ENCODE peak calls at places on chromosomes 16 and 17, in seven cellular contexts. One of them, this sample, is unnamed.

GRCh38 chr16:66175058-66175457 is 191.4 kb upstream of the CDH5 start:
- ATAC-seq in HCT116: no peak
- ATAC-seq in Panc1: no peak
- ATAC-seq in GM12878: no peak
- ATAC-seq in HepG2: no peak
- ATAC-seq in K562: no peak
- ATAC-seq in GM23338: no peak
- ATAC-seq in this sample: no peak

GRCh38 chr17:64615025-64615677 is 47.0 kb downstream of the SMURF2 start:
- ATAC-seq in HCT116: no peak
- ATAC-seq in GM12878: no peak
- ATAC-seq in Panc1: no peak
- ATAC-seq in GM23338: no peak
- ATAC-seq in K562: no peak
- ATAC-seq in HepG2: no peak
- ATAC-seq in this sample: no peak

GRCh38 chr17:28384281-28385036 is 13.0 kb downstream of the SARM1 start:
- ATAC-seq in K562: peak
- ATAC-seq in Panc1: peak
- ATAC-seq in GM12878: peak
- ATAC-seq in HCT116: no peak
- ATAC-seq in GM23338: peak
- ATAC-seq in HepG2: no peak
- ATAC-seq in this sample: peak

GRCh38 chr17:10073026-10073425 is 125.4 kb downstream of the GAS7 start:
- ATAC-seq in GM23338: peak
- ATAC-seq in HCT116: no peak
- ATAC-seq in HepG2: no peak
- ATAC-seq in Panc1: no peak
- ATAC-seq in GM12878: no peak
- ATAC-seq in K562: no peak
- ATAC-seq in this sample: no peak

GRCh38 chr17:7982171-7982570 is 20.2 kb upstream of the GUCY2D start:
- ATAC-seq in HepG2: no peak
- ATAC-seq in GM23338: no peak
- ATAC-seq in K562: no peak
- ATAC-seq in HCT116: no peak
- ATAC-seq in Panc1: no peak
- ATAC-seq in GM12878: no peak
- ATAC-seq in this sample: no peak

GRCh38 chr16:3656491-3657468 is 2.3 kb downstream of the DNASE1 start:
- ATAC-seq in GM12878: no peak
- ATAC-seq in HCT116: peak
- ATAC-seq in Panc1: peak
- ATAC-seq in K562: no peak
- ATAC-seq in HepG2: no peak
- ATAC-seq in GM23338: no peak
- ATAC-seq in this sample: no peak

GRCh38 chr17:29358421-29358820 is 31.7 kb upstream of the TAOK1 start:
- ATAC-seq in GM23338: no peak
- ATAC-seq in Panc1: no peak
- ATAC-seq in K562: no peak
- ATAC-seq in HepG2: no peak
- ATAC-seq in GM12878: peak
- ATAC-seq in HCT116: no peak
- ATAC-seq in this sample: no peak

GRCh38 chr17:28471531-28472342 is 1.7 kb upstream of the SLC13A2 start:
- ATAC-seq in GM23338: no peak
- ATAC-seq in HCT116: no peak
- ATAC-seq in K562: no peak
- ATAC-seq in HepG2: no peak
- ATAC-seq in GM12878: no peak
- ATAC-seq in Panc1: no peak
- ATAC-seq in this sample: no peak

GRCh38 chr17:29949708-29950107 is 8.3 kb downstream of the EFCAB5 start:
- ATAC-seq in Panc1: no peak
- ATAC-seq in GM12878: no peak
- ATAC-seq in GM23338: no peak
- ATAC-seq in HCT116: no peak
- ATAC-seq in HepG2: no peak
- ATAC-seq in K562: no peak
- ATAC-seq in this sample: no peak

GRCh38 chr17:35087731-35088646 is 24.5 kb upstream of the RFFL start:
- ATAC-seq in K562: peak
- ATAC-seq in HepG2: peak
- ATAC-seq in Panc1: peak
- ATAC-seq in GM23338: peak
- ATAC-seq in GM12878: peak
- ATAC-seq in HCT116: peak
- ATAC-seq in this sample: peak

GRCh38 chr17:28255616-28256015 is 63.4 kb upstream of the TMEM97 start:
- ATAC-seq in GM23338: no peak
- ATAC-seq in HepG2: no peak
- ATAC-seq in Panc1: no peak
- ATAC-seq in GM12878: no peak
- ATAC-seq in K562: no peak
- ATAC-seq in HCT116: no peak
- ATAC-seq in this sample: no peak

GRCh38 chr17:69012895-69013805 is 47.6 kb downstream of the ABCA9 start:
- ATAC-seq in GM23338: no peak
- ATAC-seq in GM12878: no peak
- ATAC-seq in HCT116: no peak
- ATAC-seq in Panc1: no peak
- ATAC-seq in K562: peak
- ATAC-seq in HepG2: no peak
- ATAC-seq in this sample: no peak

GRCh38 chr16:78283668-78284251 is 184.3 kb downstream of the WWOX start:
- ATAC-seq in HCT116: no peak
- ATAC-seq in Panc1: no peak
- ATAC-seq in GM12878: no peak
- ATAC-seq in GM23338: no peak
- ATAC-seq in K562: no peak
- ATAC-seq in HepG2: no peak
- ATAC-seq in this sample: no peak

GRCh38 chr16:2082171-2082982 is 34.6 kb downstream of the TSC2 start:
- ATAC-seq in K562: no peak
- ATAC-seq in HepG2: no peak
- ATAC-seq in Panc1: peak
- ATAC-seq in GM12878: no peak
- ATAC-seq in GM23338: peak
- ATAC-seq in HCT116: no peak
- ATAC-seq in this sample: peak

GRCh38 chr16:69417537-69418199 is 6.8 kb upstream of the CYB5B start:
- ATAC-seq in HCT116: peak
- ATAC-seq in K562: peak
- ATAC-seq in Panc1: peak
- ATAC-seq in GM12878: no peak
- ATAC-seq in HepG2: peak
- ATAC-seq in GM23338: peak
- ATAC-seq in this sample: no peak

GRCh38 chr16:67223992-67224391 is 2.9 kb upstream of the TMEM208 start:
- ATAC-seq in GM23338: no peak
- ATAC-seq in K562: no peak
- ATAC-seq in GM12878: no peak
- ATAC-seq in Panc1: no peak
- ATAC-seq in HCT116: no peak
- ATAC-seq in HepG2: no peak
- ATAC-seq in this sample: no peak

GRCh38 chr17:81165246-81166032 is at the start of gene PVALEF:
- ATAC-seq in Panc1: peak
- ATAC-seq in HCT116: no peak
- ATAC-seq in K562: no peak
- ATAC-seq in GM23338: peak
- ATAC-seq in HepG2: peak
- ATAC-seq in GM12878: no peak
- ATAC-seq in this sample: peak

DNA sequence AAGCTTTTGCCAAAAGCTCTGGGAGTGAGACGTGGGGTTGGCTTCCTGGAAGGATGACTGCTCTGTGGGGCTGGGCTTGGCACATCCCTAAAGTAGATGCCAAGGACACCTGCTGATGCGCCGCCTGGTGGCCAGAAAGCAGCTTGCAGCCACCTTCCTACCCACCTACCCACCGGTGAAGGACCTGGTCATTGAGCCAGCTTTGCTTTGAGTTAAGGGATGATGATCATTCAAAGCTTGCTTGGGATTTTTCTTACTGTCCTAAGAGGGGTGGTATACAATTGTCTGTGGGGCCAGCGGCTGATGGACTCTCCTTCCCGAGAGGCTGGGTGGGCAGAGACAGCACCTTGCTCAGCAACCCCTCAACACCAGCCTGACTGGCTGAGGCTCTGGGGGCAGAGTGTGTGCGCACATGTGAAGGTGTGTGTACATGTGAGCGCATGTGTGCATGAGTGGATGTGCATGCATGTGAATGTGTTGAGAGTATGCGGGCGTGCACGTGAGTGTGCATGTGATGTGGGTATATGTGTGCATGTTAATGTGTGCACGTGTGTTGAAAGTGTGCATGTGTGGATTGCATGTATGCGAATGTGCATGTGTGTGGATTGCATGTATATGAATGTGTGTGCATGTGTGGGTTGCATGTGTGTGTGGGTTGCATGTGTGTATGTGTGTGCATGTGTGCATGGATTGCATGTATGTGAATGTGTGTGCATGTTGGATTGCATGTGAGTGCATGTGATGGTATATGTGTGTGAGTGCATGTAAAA is 18.6 kb downstream of the C1QTNF1 start:
- ATAC-seq in GM23338: peak
- ATAC-seq in HCT116: peak
- ATAC-seq in GM12878: peak
- ATAC-seq in K562: peak
- ATAC-seq in Panc1: peak
- ATAC-seq in HepG2: peak
- ATAC-seq in this sample: peak
- TF ChIP-seq POLR2AphosphoS5 in GM23338: no peak
- TF ChIP-seq POLR2AphosphoS5 in HCT116: no peak
- TF ChIP-seq POLR2AphosphoS5 in GM12878: no peak
- TF ChIP-seq POLR2AphosphoS5 in K562: no peak
- TF ChIP-seq POLR2AphosphoS5 in Panc1: no peak
- TF ChIP-seq POLR2AphosphoS5 in HepG2: no peak
- TF ChIP-seq POLR2AphosphoS5 in this sample: no peak

GRCh38 chr16:20931066-20931465 is 30.5 kb downstream of the LYRM1 start:
- ATAC-seq in GM23338: no peak
- ATAC-seq in Panc1: no peak
- ATAC-seq in K562: no peak
- ATAC-seq in HCT116: no peak
- ATAC-seq in GM12878: no peak
- ATAC-seq in HepG2: no peak
- ATAC-seq in this sample: no peak

GRCh38 chr16:20925780-20926179 is 25.2 kb downstream of the LYRM1 start:
- ATAC-seq in HCT116: no peak
- ATAC-seq in Panc1: no peak
- ATAC-seq in GM23338: no peak
- ATAC-seq in K562: no peak
- ATAC-seq in GM12878: no peak
- ATAC-seq in HepG2: peak
- ATAC-seq in this sample: no peak

GRCh38 chr16:20933589-20933988 is 33.0 kb downstream of the LYRM1 start:
- ATAC-seq in GM12878: no peak
- ATAC-seq in K562: no peak
- ATAC-seq in Panc1: no peak
- ATAC-seq in HepG2: no peak
- ATAC-seq in HCT116: no peak
- ATAC-seq in GM23338: no peak
- ATAC-seq in this sample: no peak

GRCh38 chr16:20923876-20924275 is 23.3 kb downstream of the LYRM1 start:
- ATAC-seq in GM12878: no peak
- ATAC-seq in Panc1: no peak
- ATAC-seq in K562: no peak
- ATAC-seq in HepG2: no peak
- ATAC-seq in HCT116: no peak
- ATAC-seq in GM23338: no peak
- ATAC-seq in this sample: no peak

DNA sequence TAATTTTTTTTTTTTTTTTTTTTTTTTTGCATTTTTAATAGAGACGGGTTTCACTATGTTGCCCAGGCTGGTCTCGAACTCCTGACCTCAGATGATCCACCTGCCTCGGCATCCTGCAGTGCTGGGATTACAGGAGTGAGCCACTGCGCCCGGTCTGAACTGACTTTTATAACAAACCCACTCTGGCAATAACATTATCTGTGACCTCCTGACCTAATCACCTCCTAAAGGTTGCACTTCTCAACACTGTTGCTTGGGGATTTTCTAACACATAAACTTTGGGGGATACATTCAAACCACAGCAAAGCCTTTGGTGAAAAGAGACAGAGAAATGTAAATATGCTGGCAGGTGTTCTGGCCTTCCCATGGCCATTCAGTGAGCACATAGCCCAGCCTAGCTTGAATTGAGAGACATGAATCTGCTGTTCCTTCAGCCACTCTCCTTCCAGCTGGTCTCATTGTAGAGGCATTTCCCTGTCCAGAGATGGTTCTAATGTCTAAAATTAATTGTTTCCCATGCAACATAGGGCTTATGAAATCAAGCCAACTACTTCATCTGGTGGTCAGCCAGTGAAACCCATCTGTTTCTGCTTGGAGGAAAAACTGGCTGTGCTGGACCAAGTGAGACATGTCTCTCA is 28.3 kb downstream of the LYRM1 start:
- ATAC-seq in K562: no peak
- ATAC-seq in HepG2: no peak
- ATAC-seq in Panc1: no peak
- ATAC-seq in HCT116: no peak
- ATAC-seq in GM12878: peak
- ATAC-seq in GM23338: no peak
- ATAC-seq in this sample: peak
- TF ChIP-seq POLR2AphosphoS5 in K562: no peak
- TF ChIP-seq POLR2AphosphoS5 in HepG2: no peak
- TF ChIP-seq POLR2AphosphoS5 in Panc1: no peak
- TF ChIP-seq POLR2AphosphoS5 in HCT116: no peak
- TF ChIP-seq POLR2AphosphoS5 in GM12878: no peak
- TF ChIP-seq POLR2AphosphoS5 in GM23338: no peak
- TF ChIP-seq POLR2AphosphoS5 in this sample: peak

GRCh38 chr17:17811381-17812210 is 25.2 kb downstream of the SREBF1 start:
- ATAC-seq in Panc1: peak
- ATAC-seq in K562: peak
- ATAC-seq in HCT116: peak
- ATAC-seq in GM23338: peak
- ATAC-seq in GM12878: no peak
- ATAC-seq in HepG2: peak
- ATAC-seq in this sample: no peak
- TF ChIP-seq POLR2AphosphoS5 in Panc1: no peak
- TF ChIP-seq POLR2AphosphoS5 in K562: no peak
- TF ChIP-seq POLR2AphosphoS5 in HCT116: peak
- TF ChIP-seq POLR2AphosphoS5 in GM23338: no peak
- TF ChIP-seq POLR2AphosphoS5 in GM12878: no peak
- TF ChIP-seq POLR2AphosphoS5 in HepG2: no peak
- TF ChIP-seq POLR2AphosphoS5 in this sample: no peak

DNA sequence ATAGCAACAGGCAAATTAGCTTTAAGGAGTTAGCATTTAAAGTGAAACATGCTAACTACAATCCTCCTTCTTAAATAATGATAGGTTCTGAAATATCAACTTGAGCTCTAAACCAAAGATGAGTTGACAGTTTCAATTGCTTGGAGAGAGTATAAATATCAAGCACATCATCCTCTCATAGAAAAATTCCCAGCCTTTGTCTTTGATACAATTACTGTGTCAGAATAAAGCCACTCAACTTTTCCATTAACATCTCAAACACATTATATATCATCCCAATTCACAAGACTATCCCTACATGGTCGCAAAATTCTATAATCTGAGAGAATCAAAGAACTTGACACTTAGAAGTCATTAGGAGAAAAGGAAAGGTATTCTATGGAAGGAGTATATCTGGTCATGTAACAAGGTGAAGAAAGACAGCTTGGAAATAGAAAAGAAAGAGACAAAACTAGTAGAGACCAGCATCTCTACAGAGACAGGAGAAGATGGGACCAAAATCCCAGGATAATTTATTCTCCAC is 189.8 kb downstream of the CEP112 start:
- ATAC-seq in HCT116: no peak
- ATAC-seq in GM23338: no peak
- ATAC-seq in K562: no peak
- ATAC-seq in HepG2: no peak
- ATAC-seq in Panc1: no peak
- ATAC-seq in GM12878: no peak
- ATAC-seq in this sample: no peak
- TF ChIP-seq POLR2AphosphoS5 in HCT116: no peak
- TF ChIP-seq POLR2AphosphoS5 in GM23338: no peak
- TF ChIP-seq POLR2AphosphoS5 in K562: no peak
- TF ChIP-seq POLR2AphosphoS5 in HepG2: no peak
- TF ChIP-seq POLR2AphosphoS5 in Panc1: no peak
- TF ChIP-seq POLR2AphosphoS5 in GM12878: no peak
- TF ChIP-seq POLR2AphosphoS5 in this sample: no peak

This sample was measured in gastroesophageal sphincter.